ENCODE peak calls at places on chromosomes 3 and 15, in ten cellular contexts. I, N, B, E, G, T, L, O, A and Y are unnamed samples.

GRCh38 chr15:57605491-57605890 is 13.8 kb downstream of the MYZAP start:
- DNase-seq in I (no peak), A (no peak), G (no peak), B (no peak), E (no peak), T (no peak), L (no peak), O (no peak), N (no peak), Y (no peak)

GRCh38 chr3:8741581-8742355 is 8.2 kb downstream of the CAV3 start:
- DNase-seq in O (no peak), G (peak; percentile 39), L (no peak), I (no peak), B (peak; percentile 86), A (no peak), T (peak; percentile 66), E (no peak), N (no peak), Y (peak; percentile 68)

GRCh38 chr3:120090422-120090821 is 3.8 kb downstream of the GSK3B start:
- DNase-seq in G (no peak), E (no peak), N (no peak), B (no peak), I (no peak), O (no peak), T (peak; percentile 5), L (no peak), A (no peak), Y (no peak)

GRCh38 chr3:108127301-108127988 is 36.6 kb upstream of the CD47 start:
- DNase-seq in O (no peak), T (no peak), B (no peak), I (no peak), G (no peak), E (peak; percentile 75), N (no peak), A (peak; percentile 34), L (no peak), Y (no peak)

GRCh38 chr3:7897643-7898042 is 604.0 kb upstream of the LMCD1 start:
- DNase-seq in B (no peak), A (no peak), T (no peak), I (no peak), L (no peak), G (no peak), O (no peak), E (no peak), N (no peak), Y (no peak)

GRCh38 chr3:61961882-61962281 is 400.5 kb downstream of the PTPRG start:
- DNase-seq in E (no peak), T (no peak), L (no peak), A (no peak), I (no peak), B (no peak), O (no peak), G (no peak), N (no peak), Y (no peak)

GRCh38 chr3:71725279-71725991 is at the start of gene EIF4E3:
- DNase-seq in A (no peak), E (peak; percentile 27), O (peak; percentile 47), T (no peak), I (no peak), N (peak; percentile 71), B (peak; percentile 4), G (peak; percentile 40), L (peak; percentile 38), Y (peak; percentile 83)

GRCh38 chr3:147431746-147432145 is 22.6 kb downstream of the ZIC1 start:
- DNase-seq in N (no peak), T (no peak), G (no peak), I (no peak), B (no peak), L (no peak), A (no peak), E (no peak), O (no peak), Y (no peak)

GRCh38 chr3:71629289-71630252 is 46.0 kb upstream of the FOXP1 start:
- DNase-seq in G (peak; percentile 32), I (no peak), L (no peak), B (peak; percentile 64), O (no peak), T (no peak), N (peak; percentile 65), E (no peak), A (no peak), Y (no peak)

GRCh38 chr3:100449214-100449613 is 43.2 kb upstream of the TMEM45A start:
- DNase-seq in E (no peak), N (no peak), A (no peak), B (no peak), I (no peak), T (no peak), O (no peak), G (no peak), L (no peak), Y (no peak)

GRCh38 chr15:90225504-90226234 is 8.1 kb downstream of the CIB1 start:
- DNase-seq in E (no peak), T (no peak), N (no peak), I (no peak), B (no peak), O (no peak), G (no peak), A (no peak), L (no peak), Y (no peak)

GRCh38 chr3:196793224-196793623 is 53.6 kb downstream of the PAK2 start:
- DNase-seq in I (no peak), B (peak; percentile 97), E (no peak), G (no peak), T (peak; percentile 92), N (no peak), A (no peak), L (no peak), O (no peak), Y (no peak)

DNA sequence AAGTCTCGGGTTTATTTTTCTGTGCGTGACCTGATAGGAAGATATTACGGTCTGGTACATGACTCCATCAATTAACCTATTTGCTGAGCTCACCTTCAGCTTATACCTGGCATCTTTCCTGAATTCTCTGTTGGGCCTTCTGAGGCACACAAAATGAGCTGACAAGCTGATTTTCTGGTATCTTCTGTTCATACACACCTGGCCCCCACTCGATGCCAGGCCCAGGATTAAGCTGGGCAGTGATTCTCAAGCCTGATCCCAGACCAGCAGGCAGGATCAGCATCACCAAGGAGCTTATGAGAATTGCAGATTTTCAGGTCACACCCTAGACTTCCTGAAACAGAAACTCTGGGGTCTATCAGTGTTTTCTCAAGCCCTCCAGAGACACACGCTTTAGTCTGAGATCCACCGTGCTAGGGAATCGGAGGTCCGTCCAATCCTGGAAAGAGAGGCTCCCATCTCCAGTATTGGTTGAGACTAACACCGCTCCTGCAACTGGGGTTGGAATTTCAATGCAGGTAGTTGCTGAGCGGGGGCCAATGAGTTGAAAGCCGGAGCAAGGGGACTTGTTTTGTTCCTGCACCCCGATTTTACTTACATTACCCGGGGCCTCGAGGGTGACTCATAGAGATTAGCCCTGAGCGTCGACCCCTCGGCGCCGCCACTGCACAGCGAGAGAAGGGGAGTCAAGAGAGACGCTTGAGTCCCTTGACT is 625 bp upstream of the EIF1B start:
- DNase-seq in O (no peak), A (no peak), T (no peak), L (no peak), N (no peak), B (no peak), E (no peak), I (no peak), G (peak; percentile 24), Y (no peak)
- TF ChIP-seq POLR2A in O (no peak), A (no peak), T (no peak), L (no peak), N (no peak), B (no peak), E (no peak), I (no peak), G (no peak), Y (no peak)

GRCh38 chr3:115783938-115784738 is 160.8 kb downstream of the GAP43 start:
- DNase-seq in A (peak; percentile 15), G (peak; percentile 93), E (peak; percentile 93), O (peak; percentile 83), T (peak; percentile 89), L (peak; percentile 89), B (peak; percentile 93), I (peak; percentile 84), N (peak; percentile 92), Y (peak; percentile 89)
- TF ChIP-seq POLR2A in A (peak; percentile 62), G (no peak), E (peak; percentile 54), O (no peak), T (no peak), L (no peak), B (peak; percentile 79), I (no peak), N (peak; percentile 45), Y (no peak)

GRCh38 chr3:181892848-181893247 is 181.1 kb downstream of the SOX2 start:
- DNase-seq in O (no peak), E (no peak), N (no peak), B (no peak), A (no peak), L (no peak), I (no peak), T (no peak), G (no peak), Y (no peak)

GRCh38 chr3:181886676-181887075 is 175.0 kb downstream of the SOX2 start:
- DNase-seq in T (no peak), B (no peak), L (no peak), O (no peak), G (no peak), E (no peak), N (no peak), I (no peak), A (no peak), Y (no peak)

GRCh38 chr3:181885868-181886630 is 174.3 kb downstream of the SOX2 start:
- DNase-seq in B (no peak), T (no peak), E (no peak), A (no peak), O (no peak), G (no peak), N (no peak), L (no peak), I (no peak), Y (no peak)

GRCh38 chr3:181887685-181888084 is 176.0 kb downstream of the SOX2 start:
- DNase-seq in T (no peak), G (no peak), N (no peak), A (no peak), O (no peak), B (no peak), L (no peak), I (no peak), E (no peak), Y (no peak)

GRCh38 chr3:181888234-181888633 is 176.5 kb downstream of the SOX2 start:
- DNase-seq in A (no peak), T (no peak), E (no peak), G (no peak), O (no peak), L (no peak), N (no peak), B (no peak), I (no peak), Y (no peak)
- TF ChIP-seq POLR2A in A (no peak), T (no peak), E (no peak), G (no peak), O (no peak), L (no peak), N (no peak), B (no peak), I (no peak), Y (no peak)

GRCh38 chr3:78459751-78460150 is 1308.0 kb downstream of the ROBO1 start:
- DNase-seq in A (no peak), I (no peak), N (no peak), L (no peak), O (no peak), G (no peak), T (no peak), B (no peak), E (no peak), Y (no peak)

DNA sequence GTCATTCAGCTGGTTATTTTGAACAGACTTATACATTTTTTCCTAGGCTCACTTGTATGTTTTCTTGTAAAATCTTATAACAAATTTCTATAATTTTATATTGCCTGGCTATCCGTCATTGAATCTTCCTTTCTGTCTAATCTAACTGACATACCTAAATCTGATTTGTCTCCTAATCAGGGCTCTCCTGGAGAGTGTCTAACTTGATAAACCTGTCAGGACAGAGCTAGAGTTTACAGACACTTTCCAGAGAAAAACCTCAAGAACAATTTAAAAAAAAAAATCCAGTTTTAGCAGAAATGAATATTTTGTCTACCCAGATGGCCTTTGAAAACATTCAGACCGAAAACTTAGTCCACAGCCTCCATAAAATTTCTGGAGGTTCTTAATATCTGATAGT is 1305.8 kb downstream of the ROBO1 start:
- DNase-seq in A (no peak), L (no peak), N (no peak), O (no peak), B (no peak), G (no peak), E (no peak), T (no peak), I (no peak), Y (no peak)
- TF ChIP-seq POLR2A in A (no peak), L (no peak), N (no peak), O (no peak), B (no peak), G (no peak), E (no peak), T (no peak), I (no peak), Y (no peak)